ENCODE peak calls at places on chromosomes 2 and 18, in six cellular contexts. X, N, R, A, F and P are unnamed samples.

GRCh38 chr2:141348481-141348880 is 782.3 kb downstream of the LRP1B start:
- DNase-seq in X (no peak), N (no peak), R (no peak), A (no peak), F (no peak), P (no peak)

GRCh38 chr2:72116081-72116533 is 31.6 kb downstream of the CYP26B1 start:
- DNase-seq in X (no peak), N (no peak), R (no peak), A (no peak), F (no peak), P (no peak)

GRCh38 chr2:191265311-191266170 is 20.3 kb downstream of the MYO1B start:
- DNase-seq in X (no peak), N (no peak), R (no peak), A (no peak), F (no peak), P (no peak)

GRCh38 chr2:9820020-9820973 is 23.0 kb upstream of the TAF1B start:
- DNase-seq in X (no peak), N (no peak), R (no peak), A (no peak), F (no peak), P (no peak)

GRCh38 chr2:191857406-191857805 is 10.5 kb upstream of the CAVIN2 start:
- DNase-seq in X (no peak), N (no peak), R (no peak), A (no peak), F (no peak), P (no peak)

GRCh38 chr2:65300772-65301711 is 73.4 kb downstream of the ACTR2 start:
- DNase-seq in X (peak), N (peak), R (peak), A (peak), F (peak), P (peak)

GRCh38 chr2:137929504-137929886 is 34.8 kb upstream of the HNMT start:
- DNase-seq in X (no peak), N (no peak), R (no peak), A (no peak), F (no peak), P (no peak)

GRCh38 chr18:26190506-26190905 is 35.7 kb upstream of the TAF4B start:
- DNase-seq in X (peak), N (peak), R (peak), A (peak), F (no peak), P (peak)

GRCh38 chr2:239386001-239386670 is 14.7 kb downstream of the HDAC4 start:
- DNase-seq in X (no peak), N (no peak), R (no peak), A (no peak), F (no peak), P (no peak)

GRCh38 chr2:229348135-229348534 is 77.0 kb upstream of the PID1 start:
- DNase-seq in X (no peak), N (no peak), R (no peak), A (no peak), F (no peak), P (no peak)

GRCh38 chr2:101311390-101312019 is 3.0 kb upstream of the RNF149 start:
- DNase-seq in X (peak), N (no peak), R (no peak), A (no peak), F (no peak), P (no peak)

GRCh38 chr2:10178751-10179150 is 56.2 kb downstream of the RRM2 start:
- DNase-seq in X (no peak), N (no peak), R (no peak), A (no peak), F (no peak), P (no peak)

GRCh38 chr2:133894429-133894828 is 326.2 kb upstream of the NCKAP5 start:
- DNase-seq in X (no peak), N (no peak), R (no peak), A (no peak), F (no peak), P (no peak)